ENCODE peak calls at places on chromosomes 6 and 20, in four cellular contexts. One of them, this sample, is unnamed.

GRCh38 chr20:17614812-17615644 is 45.2 kb downstream of the DSTN start:
- DNase-seq in cardiac muscle cell: no peak
- DNase-seq in HS-5: no peak
- DNase-seq in bronchial epithelial cell: no peak
- DNase-seq in this sample: no peak

GRCh38 chr6:148557796-148558457 is 188.9 kb upstream of the UST start:
- DNase-seq in cardiac muscle cell: no peak
- DNase-seq in HS-5: no peak
- DNase-seq in bronchial epithelial cell: no peak
- DNase-seq in this sample: peak; percentile 29

GRCh38 chr6:117906905-117907599 is at the start of gene SLC35F1:
- DNase-seq in cardiac muscle cell: peak; percentile 81
- DNase-seq in HS-5: no peak
- DNase-seq in bronchial epithelial cell: no peak
- DNase-seq in this sample: peak; percentile 56

GRCh38 chr6:36636283-36636682 is 42.1 kb downstream of the SRSF3 start:
- DNase-seq in cardiac muscle cell: no peak
- DNase-seq in HS-5: no peak
- DNase-seq in bronchial epithelial cell: no peak
- DNase-seq in this sample: no peak

GRCh38 chr6:8108031-8108660 is 5.8 kb upstream of the EEF1E1 start:
- DNase-seq in cardiac muscle cell: no peak
- DNase-seq in HS-5: peak; percentile 92
- DNase-seq in bronchial epithelial cell: peak; percentile 94
- DNase-seq in this sample: peak; percentile 40

GRCh38 chr6:82741325-82741995 is 324.2 kb downstream of the UBE3D start:
- DNase-seq in cardiac muscle cell: no peak
- DNase-seq in HS-5: no peak
- DNase-seq in bronchial epithelial cell: no peak
- DNase-seq in this sample: no peak

GRCh38 chr20:57316795-57317201 is 12.8 kb upstream of the SPO11 start:
- DNase-seq in cardiac muscle cell: no peak
- DNase-seq in HS-5: no peak
- DNase-seq in bronchial epithelial cell: no peak
- DNase-seq in this sample: no peak

GRCh38 chr20:34546751-34547181 is 11.8 kb upstream of the MAP1LC3A start:
- DNase-seq in cardiac muscle cell: no peak
- DNase-seq in HS-5: no peak
- DNase-seq in bronchial epithelial cell: no peak
- DNase-seq in this sample: no peak

GRCh38 chr20:58215116-58215515 is 13.3 kb downstream of the ANKRD60 start:
- DNase-seq in cardiac muscle cell: no peak
- DNase-seq in HS-5: no peak
- DNase-seq in bronchial epithelial cell: no peak
- DNase-seq in this sample: no peak

GRCh38 chr20:830011-830521 is 3.4 kb upstream of the FAM110A start:
- DNase-seq in cardiac muscle cell: no peak
- DNase-seq in HS-5: peak; percentile 83
- DNase-seq in bronchial epithelial cell: no peak
- DNase-seq in this sample: no peak

GRCh38 chr6:21856096-21856825 is 262.7 kb downstream of the SOX4 start:
- DNase-seq in cardiac muscle cell: no peak
- DNase-seq in HS-5: peak; percentile 78
- DNase-seq in bronchial epithelial cell: peak; percentile 98
- DNase-seq in this sample: no peak

GRCh38 chr6:41286544-41287346 is at the start of gene TREM1:
- DNase-seq in cardiac muscle cell: no peak
- DNase-seq in HS-5: peak; percentile 31
- DNase-seq in bronchial epithelial cell: peak; percentile 97
- DNase-seq in this sample: no peak

GRCh38 chr20:32062776-32063170 is 10.7 kb downstream of the HCK start:
- DNase-seq in cardiac muscle cell: no peak
- DNase-seq in HS-5: no peak
- DNase-seq in bronchial epithelial cell: no peak
- DNase-seq in this sample: no peak

GRCh38 chr6:143222758-143223334 is 162.2 kb downstream of the AIG1 start:
- DNase-seq in cardiac muscle cell: no peak
- DNase-seq in HS-5: no peak
- DNase-seq in bronchial epithelial cell: no peak
- DNase-seq in this sample: no peak